ENCODE peak calls at places on chromosomes 13 and 19, in eight cellular contexts. One of them, this sample, is unnamed.

GRCh38 chr13:26011996-26012688 is 39.7 kb downstream of the SHISA2 start:
- DNase-seq in tibial nerve: no peak
- DNase-seq in MM.1S: no peak
- DNase-seq in CD8-positive, alpha-beta T cell: peak
- DNase-seq in ovary: no peak
- DNase-seq in iPS DF 6.9: no peak
- DNase-seq in aorta: no peak
- DNase-seq in psoas muscle: no peak
- DNase-seq in this sample: peak

GRCh38 chr13:46665630-46666482 is 112.9 kb downstream of the LRCH1 start:
- DNase-seq in iPS DF 6.9: no peak
- DNase-seq in CD8-positive, alpha-beta T cell: no peak
- DNase-seq in tibial nerve: no peak
- DNase-seq in psoas muscle: no peak
- DNase-seq in MM.1S: no peak
- DNase-seq in ovary: no peak
- DNase-seq in aorta: no peak
- DNase-seq in this sample: no peak

GRCh38 chr19:38324431-38324830 is 4.8 kb downstream of the KCNK6 start:
- DNase-seq in iPS DF 6.9: no peak
- DNase-seq in MM.1S: no peak
- DNase-seq in psoas muscle: no peak
- DNase-seq in CD8-positive, alpha-beta T cell: no peak
- DNase-seq in tibial nerve: no peak
- DNase-seq in aorta: no peak
- DNase-seq in ovary: no peak
- DNase-seq in this sample: no peak

GRCh38 chr13:113442354-113442984 is 10.8 kb downstream of the ADPRHL1 start:
- DNase-seq in psoas muscle: no peak
- DNase-seq in CD8-positive, alpha-beta T cell: no peak
- DNase-seq in tibial nerve: no peak
- DNase-seq in MM.1S: no peak
- DNase-seq in iPS DF 6.9: no peak
- DNase-seq in aorta: peak
- DNase-seq in ovary: no peak
- DNase-seq in this sample: no peak

GRCh38 chr13:111909971-111910671 is 156.8 kb upstream of the SOX1 start:
- DNase-seq in psoas muscle: no peak
- DNase-seq in CD8-positive, alpha-beta T cell: no peak
- DNase-seq in tibial nerve: no peak
- DNase-seq in ovary: no peak
- DNase-seq in iPS DF 6.9: no peak
- DNase-seq in aorta: peak
- DNase-seq in MM.1S: no peak
- DNase-seq in this sample: no peak

GRCh38 chr19:15469513-15470297 is 5.4 kb upstream of the RASAL3 start:
- DNase-seq in ovary: no peak
- DNase-seq in iPS DF 6.9: no peak
- DNase-seq in CD8-positive, alpha-beta T cell: no peak
- DNase-seq in psoas muscle: no peak
- DNase-seq in MM.1S: no peak
- DNase-seq in aorta: peak
- DNase-seq in tibial nerve: no peak
- DNase-seq in this sample: no peak

GRCh38 chr13:113648218-113648615 is 9.8 kb downstream of the ATP4B start:
- DNase-seq in iPS DF 6.9: no peak
- DNase-seq in CD8-positive, alpha-beta T cell: no peak
- DNase-seq in psoas muscle: no peak
- DNase-seq in tibial nerve: no peak
- DNase-seq in ovary: peak
- DNase-seq in MM.1S: no peak
- DNase-seq in aorta: peak
- DNase-seq in this sample: no peak

GRCh38 chr13:50340146-50340545 is 324.9 kb downstream of the KCNRG start:
- DNase-seq in MM.1S: no peak
- DNase-seq in iPS DF 6.9: no peak
- DNase-seq in aorta: no peak
- DNase-seq in ovary: no peak
- DNase-seq in CD8-positive, alpha-beta T cell: no peak
- DNase-seq in psoas muscle: no peak
- DNase-seq in tibial nerve: no peak
- DNase-seq in this sample: no peak

GRCh38 chr13:113550453-113550852 is 34.1 kb upstream of the TFDP1 start:
- DNase-seq in tibial nerve: no peak
- DNase-seq in CD8-positive, alpha-beta T cell: no peak
- DNase-seq in ovary: no peak
- DNase-seq in iPS DF 6.9: no peak
- DNase-seq in psoas muscle: no peak
- DNase-seq in MM.1S: no peak
- DNase-seq in aorta: peak
- DNase-seq in this sample: no peak

GRCh38 chr13:21347753-21348318 is 111.3 kb downstream of the ZDHHC20 start:
- DNase-seq in tibial nerve: no peak
- DNase-seq in MM.1S: no peak
- DNase-seq in CD8-positive, alpha-beta T cell: no peak
- DNase-seq in ovary: no peak
- DNase-seq in iPS DF 6.9: no peak
- DNase-seq in psoas muscle: no peak
- DNase-seq in aorta: no peak
- DNase-seq in this sample: no peak

GRCh38 chr19:4093643-4094175 is 27.0 kb upstream of the ZBTB7A start:
- DNase-seq in MM.1S: no peak
- DNase-seq in aorta: no peak
- DNase-seq in iPS DF 6.9: no peak
- DNase-seq in CD8-positive, alpha-beta T cell: no peak
- DNase-seq in ovary: no peak
- DNase-seq in tibial nerve: no peak
- DNase-seq in psoas muscle: no peak
- DNase-seq in this sample: no peak

GRCh38 chr19:3343619-3344502 is 22.5 kb upstream of the NFIC start:
- DNase-seq in aorta: peak
- DNase-seq in psoas muscle: peak
- DNase-seq in CD8-positive, alpha-beta T cell: no peak
- DNase-seq in ovary: peak
- DNase-seq in iPS DF 6.9: no peak
- DNase-seq in tibial nerve: peak
- DNase-seq in MM.1S: no peak
- DNase-seq in this sample: no peak

GRCh38 chr19:12701596-12702282 is 5.3 kb upstream of the FBXW9 start:
- DNase-seq in ovary: no peak
- DNase-seq in iPS DF 6.9: no peak
- DNase-seq in MM.1S: no peak
- DNase-seq in psoas muscle: no peak
- DNase-seq in CD8-positive, alpha-beta T cell: no peak
- DNase-seq in tibial nerve: no peak
- DNase-seq in aorta: no peak
- DNase-seq in this sample: no peak

GRCh38 chr13:91406619-91407018 is 8.2 kb downstream of the GPC5 start:
- DNase-seq in CD8-positive, alpha-beta T cell: no peak
- DNase-seq in iPS DF 6.9: peak
- DNase-seq in ovary: no peak
- DNase-seq in aorta: no peak
- DNase-seq in MM.1S: peak
- DNase-seq in psoas muscle: no peak
- DNase-seq in tibial nerve: no peak
- DNase-seq in this sample: no peak

DNA sequence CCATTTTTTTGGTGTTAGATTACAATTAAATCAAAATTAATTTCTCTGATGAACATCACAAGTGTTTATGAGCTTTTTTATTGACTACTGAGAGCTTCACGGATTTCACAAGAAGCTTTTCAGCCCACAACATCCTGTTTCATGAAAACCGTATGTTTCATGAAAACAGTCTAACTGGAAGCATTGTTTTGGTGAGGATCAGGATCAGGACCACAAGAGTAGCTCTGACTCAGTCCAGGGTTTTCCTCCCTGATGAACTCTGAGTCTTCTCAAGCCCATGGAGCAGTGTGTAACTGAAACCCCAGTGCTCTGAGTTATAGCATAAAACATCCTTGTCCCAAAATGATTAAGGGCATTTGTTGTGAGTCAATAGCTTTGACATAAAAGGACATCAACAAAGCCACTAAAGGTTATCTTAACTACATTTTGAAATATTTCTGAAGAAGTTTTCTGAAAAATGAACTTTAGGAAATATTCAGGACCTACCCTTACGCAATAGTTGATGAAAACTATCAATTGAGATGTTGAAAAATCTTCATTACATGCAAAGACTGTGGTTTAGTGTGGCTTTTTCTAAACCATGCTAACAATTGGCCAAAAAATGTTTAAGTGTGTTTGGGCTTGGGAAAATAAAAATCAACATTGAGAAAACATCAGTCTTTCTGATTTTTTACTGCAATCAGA is 49.3 kb downstream of the UFM1 start:
- DNase-seq in CD8-positive, alpha-beta T cell: no peak
- DNase-seq in iPS DF 6.9: no peak
- DNase-seq in tibial nerve: no peak
- DNase-seq in psoas muscle: no peak
- DNase-seq in aorta: no peak
- DNase-seq in MM.1S: no peak
- DNase-seq in ovary: no peak
- DNase-seq in this sample: no peak
- H3K4me3 ChIP-seq in CD8-positive, alpha-beta T cell: no peak
- H3K4me3 ChIP-seq in iPS DF 6.9: no peak
- H3K4me3 ChIP-seq in tibial nerve: no peak
- H3K4me3 ChIP-seq in psoas muscle: no peak
- H3K4me3 ChIP-seq in aorta: no peak
- H3K4me3 ChIP-seq in MM.1S: no peak
- H3K4me3 ChIP-seq in ovary: no peak
- H3K4me3 ChIP-seq in this sample: no peak

GRCh38 chr13:41079725-41080124 is 18.4 kb downstream of the WBP4 start:
- DNase-seq in psoas muscle: no peak
- DNase-seq in CD8-positive, alpha-beta T cell: no peak
- DNase-seq in ovary: no peak
- DNase-seq in aorta: no peak
- DNase-seq in tibial nerve: no peak
- DNase-seq in iPS DF 6.9: no peak
- DNase-seq in MM.1S: no peak
- DNase-seq in this sample: no peak

GRCh38 chr13:41075034-41075433 is 13.7 kb downstream of the WBP4 start:
- DNase-seq in tibial nerve: peak
- DNase-seq in psoas muscle: no peak
- DNase-seq in CD8-positive, alpha-beta T cell: no peak
- DNase-seq in aorta: no peak
- DNase-seq in MM.1S: peak
- DNase-seq in iPS DF 6.9: no peak
- DNase-seq in ovary: no peak
- DNase-seq in this sample: no peak

GRCh38 chr13:41074523-41074922 is 13.2 kb downstream of the WBP4 start:
- DNase-seq in tibial nerve: no peak
- DNase-seq in ovary: no peak
- DNase-seq in MM.1S: no peak
- DNase-seq in iPS DF 6.9: no peak
- DNase-seq in aorta: no peak
- DNase-seq in psoas muscle: no peak
- DNase-seq in CD8-positive, alpha-beta T cell: no peak
- DNase-seq in this sample: no peak

GRCh38 chr13:41075485-41075884 is 14.2 kb downstream of the WBP4 start:
- DNase-seq in MM.1S: no peak
- DNase-seq in aorta: no peak
- DNase-seq in tibial nerve: no peak
- DNase-seq in psoas muscle: no peak
- DNase-seq in ovary: no peak
- DNase-seq in iPS DF 6.9: no peak
- DNase-seq in CD8-positive, alpha-beta T cell: no peak
- DNase-seq in this sample: no peak

DNA sequence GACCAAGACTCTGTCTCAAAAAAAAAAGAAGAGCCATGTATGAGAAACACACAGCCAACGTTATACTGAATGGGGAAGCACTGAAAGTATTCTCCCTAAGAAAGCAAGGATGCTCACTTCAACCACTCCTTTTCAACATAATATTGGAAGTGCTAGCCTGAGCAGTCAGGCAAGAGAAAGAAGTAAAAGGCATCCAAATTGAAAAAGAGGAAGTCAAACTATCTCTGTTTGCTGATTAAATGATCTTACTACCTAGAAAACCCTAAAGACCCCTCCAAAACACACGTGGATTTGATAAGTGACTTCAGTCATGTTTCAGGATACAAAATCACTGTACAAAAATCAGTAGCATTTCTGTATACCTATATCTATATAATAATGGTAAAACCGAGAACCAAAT is 16.2 kb downstream of the WBP4 start:
- DNase-seq in MM.1S: no peak
- DNase-seq in tibial nerve: no peak
- DNase-seq in psoas muscle: no peak
- DNase-seq in ovary: no peak
- DNase-seq in aorta: no peak
- DNase-seq in iPS DF 6.9: no peak
- DNase-seq in CD8-positive, alpha-beta T cell: no peak
- DNase-seq in this sample: no peak
- H3K4me3 ChIP-seq in MM.1S: no peak
- H3K4me3 ChIP-seq in tibial nerve: no peak
- H3K4me3 ChIP-seq in psoas muscle: no peak
- H3K4me3 ChIP-seq in ovary: no peak
- H3K4me3 ChIP-seq in aorta: no peak
- H3K4me3 ChIP-seq in iPS DF 6.9: no peak
- H3K4me3 ChIP-seq in CD8-positive, alpha-beta T cell: no peak
- H3K4me3 ChIP-seq in this sample: no peak

GRCh38 chr13:80337706-80338105 is 3.2 kb downstream of the SPRY2 start:
- DNase-seq in ovary: no peak
- DNase-seq in tibial nerve: no peak
- DNase-seq in MM.1S: no peak
- DNase-seq in CD8-positive, alpha-beta T cell: no peak
- DNase-seq in psoas muscle: no peak
- DNase-seq in iPS DF 6.9: no peak
- DNase-seq in aorta: no peak
- DNase-seq in this sample: no peak

GRCh38 chr13:80339578-80339840 is 1.4 kb downstream of the SPRY2 start:
- DNase-seq in ovary: no peak
- DNase-seq in CD8-positive, alpha-beta T cell: no peak
- DNase-seq in MM.1S: no peak
- DNase-seq in iPS DF 6.9: no peak
- DNase-seq in tibial nerve: no peak
- DNase-seq in aorta: no peak
- DNase-seq in psoas muscle: no peak
- DNase-seq in this sample: no peak

GRCh38 chr13:80338781-80339577 is 1.9 kb downstream of the SPRY2 start:
- DNase-seq in psoas muscle: peak
- DNase-seq in tibial nerve: peak
- DNase-seq in CD8-positive, alpha-beta T cell: no peak
- DNase-seq in iPS DF 6.9: no peak
- DNase-seq in ovary: peak
- DNase-seq in aorta: peak
- DNase-seq in MM.1S: no peak
- DNase-seq in this sample: no peak

GRCh38 chr13:80336335-80336734 is 4.6 kb downstream of the SPRY2 start:
- DNase-seq in psoas muscle: no peak
- DNase-seq in CD8-positive, alpha-beta T cell: no peak
- DNase-seq in tibial nerve: no peak
- DNase-seq in iPS DF 6.9: no peak
- DNase-seq in aorta: no peak
- DNase-seq in ovary: no peak
- DNase-seq in MM.1S: no peak
- DNase-seq in this sample: no peak

GRCh38 chr13:80337011-80337688 is 3.8 kb downstream of the SPRY2 start:
- DNase-seq in iPS DF 6.9: no peak
- DNase-seq in psoas muscle: no peak
- DNase-seq in tibial nerve: no peak
- DNase-seq in CD8-positive, alpha-beta T cell: no peak
- DNase-seq in ovary: no peak
- DNase-seq in aorta: no peak
- DNase-seq in MM.1S: no peak
- DNase-seq in this sample: no peak
- H3K4me3 ChIP-seq in iPS DF 6.9: no peak
- H3K4me3 ChIP-seq in psoas muscle: peak
- H3K4me3 ChIP-seq in tibial nerve: peak
- H3K4me3 ChIP-seq in CD8-positive, alpha-beta T cell: no peak
- H3K4me3 ChIP-seq in ovary: peak
- H3K4me3 ChIP-seq in aorta: no peak
- H3K4me3 ChIP-seq in MM.1S: no peak
- H3K4me3 ChIP-seq in this sample: no peak

GRCh38 chr13:39035799-39036198 is 2.1 kb downstream of the PROSER1 start:
- DNase-seq in MM.1S: no peak
- DNase-seq in aorta: no peak
- DNase-seq in tibial nerve: no peak
- DNase-seq in psoas muscle: no peak
- DNase-seq in CD8-positive, alpha-beta T cell: no peak
- DNase-seq in ovary: no peak
- DNase-seq in iPS DF 6.9: no peak
- DNase-seq in this sample: no peak
- H3K4me3 ChIP-seq in MM.1S: peak
- H3K4me3 ChIP-seq in aorta: peak
- H3K4me3 ChIP-seq in tibial nerve: peak
- H3K4me3 ChIP-seq in psoas muscle: peak
- H3K4me3 ChIP-seq in CD8-positive, alpha-beta T cell: peak
- H3K4me3 ChIP-seq in ovary: peak
- H3K4me3 ChIP-seq in iPS DF 6.9: peak
- H3K4me3 ChIP-seq in this sample: peak

This sample was measured in effector memory CD4-positive, alpha-beta T cell.